ENCODE peak calls at places on chromosomes 2 and 18, in eight cellular contexts. N is GM10248, F is transverse colon, C is HFFc6, M is fibroblast of lung, X is GM13976, U is BJ, P is kidney epithelial cell. T is an unnamed sample.

GRCh38 chr18:75280427-75281280 is 70.1 kb downstream of the TSHZ1 start:
- DNase-seq in N (no peak), F (peak), C (no peak), M (peak), X (no peak), U (no peak), P (no peak), T (no peak)

GRCh38 chr18:73638709-73639108 is 508.9 kb downstream of the FBXO15 start:
- DNase-seq in N (no peak), F (no peak), C (peak), M (peak), X (no peak), U (peak), P (no peak), T (no peak)

GRCh38 chr18:27839141-27839540 is 337.8 kb downstream of the CDH2 start:
- DNase-seq in N (no peak), F (no peak), C (peak), M (peak), X (no peak), U (peak), P (peak), T (no peak)

GRCh38 chr2:37985333-37985732 is 60.2 kb downstream of the RMDN2 start:
- DNase-seq in N (no peak), F (no peak), C (peak), M (peak), X (peak), U (peak), P (no peak), T (no peak)

GRCh38 chr18:70636991-70637390 is 348.1 kb downstream of the SOCS6 start:
- DNase-seq in N (no peak), F (no peak), C (no peak), M (peak), X (no peak), U (no peak), P (no peak), T (no peak)

GRCh38 chr2:133712369-133712768 is 144.1 kb upstream of the NCKAP5 start:
- DNase-seq in N (no peak), F (no peak), C (no peak), M (no peak), X (no peak), U (no peak), P (no peak), T (no peak)

GRCh38 chr18:51486735-51487366 is 289.4 kb upstream of the MEX3C start:
- DNase-seq in N (no peak), F (no peak), C (no peak), M (no peak), X (no peak), U (no peak), P (no peak), T (no peak)

GRCh38 chr2:227325824-227326195 is 759 bp downstream of the MFF start:
- DNase-seq in N (peak), F (peak), C (peak), M (peak), X (peak), U (no peak), P (no peak), T (no peak)

GRCh38 chr18:35467624-35468016 is 30.1 kb downstream of the INO80C start:
- DNase-seq in N (peak), F (no peak), C (no peak), M (no peak), X (peak), U (no peak), P (no peak), T (no peak)

GRCh38 chr2:240958366-240959213 is 39.8 kb upstream of the SNED1 start:
- DNase-seq in N (no peak), F (no peak), C (no peak), M (no peak), X (no peak), U (no peak), P (no peak), T (no peak)

GRCh38 chr2:171154348-171154747 is 6.3 kb downstream of the TLK1 start:
- DNase-seq in N (no peak), F (no peak), C (no peak), M (peak), X (no peak), U (no peak), P (no peak), T (no peak)

GRCh38 chr2:238747114-238747513 is 100.8 kb upstream of the TWIST2 start:
- DNase-seq in N (no peak), F (no peak), C (no peak), M (no peak), X (no peak), U (no peak), P (no peak), T (no peak)

GRCh38 chr18:10661333-10661732 is 135.5 kb downstream of the NAPG start:
- DNase-seq in N (no peak), F (no peak), C (no peak), M (peak), X (no peak), U (no peak), P (peak), T (no peak)

GRCh38 chr2:220320326-220320725 is 692.9 kb downstream of the SLC4A3 start:
- DNase-seq in N (no peak), F (no peak), C (peak), M (peak), X (no peak), U (no peak), P (no peak), T (no peak)

GRCh38 chr2:159076233-159076632 is 107.8 kb downstream of the TANC1 start:
- DNase-seq in N (no peak), F (no peak), C (peak), M (peak), X (no peak), U (no peak), P (no peak), T (no peak)

GRCh38 chr2:216862628-216863027 is 2.8 kb upstream of the TNP1 start:
- DNase-seq in N (no peak), F (no peak), C (no peak), M (no peak), X (no peak), U (no peak), P (no peak), T (no peak)

GRCh38 chr2:162261032-162261945 is 18.0 kb upstream of the FAP start:
- DNase-seq in N (peak), F (peak), C (peak), M (peak), X (no peak), U (no peak), P (no peak), T (peak)

GRCh38 chr2:166057363-166058169 is 70.3 kb downstream of the SCN1A start:
- DNase-seq in N (no peak), F (no peak), C (peak), M (peak), X (no peak), U (no peak), P (no peak), T (no peak)
- TF ChIP-seq CTCF in N (peak), F (peak), C (peak), M (peak), X (peak), U (peak), P (peak), T (peak)

GRCh38 chr2:190327995-190328394 is 8.4 kb upstream of the HIBCH start:
- DNase-seq in N (no peak), F (no peak), C (no peak), M (no peak), X (no peak), U (no peak), P (no peak), T (no peak)

GRCh38 chr2:190333395-190333794 is 10.0 kb upstream of the INPP1 start:
- DNase-seq in N (no peak), F (no peak), C (no peak), M (no peak), X (no peak), U (no peak), P (no peak), T (no peak)

GRCh38 chr2:190333928-190334327 is 9.5 kb upstream of the INPP1 start:
- DNase-seq in N (no peak), F (no peak), C (no peak), M (no peak), X (no peak), U (no peak), P (no peak), T (no peak)

GRCh38 chr2:190325588-190325987 is 6.0 kb upstream of the HIBCH start:
- DNase-seq in N (no peak), F (no peak), C (no peak), M (no peak), X (no peak), U (no peak), P (no peak), T (no peak)

GRCh38 chr2:190328748-190329147 is 9.1 kb upstream of the HIBCH start:
- DNase-seq in N (no peak), F (no peak), C (no peak), M (no peak), X (no peak), U (no peak), P (no peak), T (no peak)
- TF ChIP-seq CTCF in N (no peak), F (peak), C (peak), M (peak), X (no peak), U (no peak), P (peak), T (no peak)

GRCh38 chr2:130327703-130328527 is 14.8 kb upstream of the IMP4 start:
- DNase-seq in N (no peak), F (no peak), C (peak), M (peak), X (no peak), U (peak), P (peak), T (no peak)
- TF ChIP-seq CTCF in N (no peak), F (no peak), C (peak), M (no peak), X (no peak), U (no peak), P (no peak), T (no peak)

GRCh38 chr2:174339971-174340399 is 5.2 kb downstream of the SP9 start:
- DNase-seq in N (no peak), F (no peak), C (no peak), M (no peak), X (no peak), U (no peak), P (no peak), T (no peak)
- TF ChIP-seq CTCF in N (no peak), F (no peak), C (no peak), M (no peak), X (no peak), U (no peak), P (no peak), T (no peak)

DNA sequence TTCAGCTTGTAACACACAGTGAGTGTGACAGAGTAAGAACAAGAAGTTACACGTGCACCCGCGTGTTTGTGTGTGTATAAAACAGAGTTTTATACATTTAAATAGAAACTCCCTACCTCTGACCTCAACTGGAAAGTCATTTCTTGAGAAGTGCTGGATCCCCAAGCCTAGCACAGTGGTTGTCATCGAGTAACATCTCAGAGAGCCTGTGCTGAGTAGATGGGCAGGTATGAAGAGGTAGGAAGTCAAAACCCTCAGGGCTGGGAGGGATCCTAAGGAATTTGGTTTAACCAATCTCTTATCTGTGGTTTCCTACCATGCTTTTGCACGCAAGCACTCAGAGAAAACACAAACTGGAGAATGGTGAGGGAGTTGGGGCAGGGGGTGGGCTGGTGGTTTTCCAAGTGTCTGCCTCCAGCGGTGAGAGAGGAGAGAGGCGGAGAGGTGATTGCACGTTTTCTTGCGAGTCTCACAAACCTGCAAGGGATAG is 9.2 kb downstream of the ACOXL start:
- DNase-seq in N (no peak), F (no peak), C (no peak), M (peak), X (no peak), U (no peak), P (peak), T (no peak)
- TF ChIP-seq CTCF in N (no peak), F (no peak), C (no peak), M (no peak), X (no peak), U (no peak), P (no peak), T (no peak)

DNA sequence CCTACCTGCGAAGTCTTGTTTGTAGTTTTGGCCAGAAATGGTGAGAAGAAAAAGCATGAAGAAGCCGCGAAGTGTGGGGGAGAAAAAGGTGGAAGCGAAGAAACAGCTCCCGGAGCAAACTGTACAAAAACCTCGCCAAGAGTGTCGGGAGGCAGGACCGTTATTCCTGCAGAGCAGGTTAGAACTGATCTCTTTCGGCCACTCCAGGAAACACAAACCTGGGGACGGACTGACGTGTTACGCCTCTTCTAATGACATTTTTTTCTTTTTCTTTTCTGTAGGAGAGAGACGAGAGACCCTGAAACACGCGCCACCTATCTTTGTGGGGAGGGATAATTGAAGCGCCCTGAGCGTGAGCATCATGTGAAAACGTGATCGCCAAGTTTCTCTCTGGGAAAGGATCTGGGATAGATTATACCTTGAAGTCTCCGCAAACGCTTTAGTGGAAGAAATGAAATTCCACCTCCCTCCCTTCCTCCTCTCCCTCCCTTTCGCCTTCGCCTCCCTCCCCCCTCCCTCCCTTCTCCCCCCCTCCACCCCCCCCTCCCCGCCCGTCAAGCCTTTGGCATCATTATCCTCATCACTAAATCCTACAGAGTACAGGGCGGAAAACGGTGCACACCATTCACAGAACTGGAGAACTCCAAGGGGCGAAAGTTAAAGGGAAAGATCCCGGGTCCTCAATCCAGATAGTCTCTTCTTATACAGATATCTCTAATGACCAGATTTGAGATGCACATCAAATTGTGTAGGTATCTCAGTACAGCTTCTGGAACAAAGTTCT is at the start of gene ZEB2:
- DNase-seq in N (no peak), F (peak), C (peak), M (peak), X (peak), U (peak), P (no peak), T (peak)
- TF ChIP-seq CTCF in N (peak), F (peak), C (peak), M (peak), X (peak), U (peak), P (peak), T (peak)

T was measured in activated CD8-positive, alpha-beta T cell treated with anti-CD3 and anti-CD28 coated beads for 36 hours.